ENCODE peak calls at places on chromosomes 4 and X, in nine cellular contexts. G is WTC11, C is A549, A is endothelial cell of umbilical vein, B is K562, T is GM12878, Q is SK-N-SH, J is HCT116, H is HepG2. F is an unnamed sample.

GRCh38 chr4:176377705-176378302 is 58.0 kb downstream of the SPCS3 start:
- DNase-seq in A (peak), H (no peak), Q (peak), B (no peak), J (peak), T (no peak), C (no peak), G (no peak), F (peak)

GRCh38 chr4:6767725-6768538 is 14.6 kb upstream of the KIAA0232 start:
- DNase-seq in G (no peak), C (no peak), J (no peak), B (no peak), Q (no peak), H (peak), A (no peak), T (no peak), F (peak)

GRCh38 chr4:184824776-184825393 is 883 bp downstream of the ACSL1 start:
- DNase-seq in A (peak), H (no peak), C (no peak), J (no peak), Q (no peak), G (no peak), T (no peak), B (no peak), F (peak)

GRCh38 chr4:56080384-56080783 is 131.6 kb downstream of the CEP135 start:
- DNase-seq in H (no peak), T (no peak), G (no peak), J (no peak), B (no peak), A (no peak), C (no peak), Q (no peak), F (no peak)

GRCh38 chrX:153245288-153245731 is 66.2 kb downstream of the MAGEA1 start:
- DNase-seq in T (no peak), J (no peak), B (peak), Q (no peak), H (no peak), G (peak), A (peak), C (no peak), F (no peak)

GRCh38 chr4:186946140-186946539 is 222.5 kb upstream of the FAT1 start:
- DNase-seq in C (no peak), G (peak), J (no peak), A (no peak), B (no peak), T (no peak), Q (no peak), H (no peak), F (no peak)

GRCh38 chrX:109536439-109537323 is at the start of gene NXT2:
- DNase-seq in T (peak), J (peak), G (peak), Q (peak), A (peak), C (peak), H (peak), B (peak), F (peak)

GRCh38 chr4:148849581-148849980 is 407.4 kb upstream of the NR3C2 start:
- DNase-seq in H (no peak), G (no peak), C (no peak), B (no peak), T (no peak), Q (no peak), J (no peak), A (no peak), F (no peak)

GRCh38 chr4:4575284-4576211 is 33.7 kb upstream of the STX18 start:
- DNase-seq in Q (peak), J (peak), B (peak), A (peak), T (peak), G (peak), H (no peak), C (peak), F (no peak)

GRCh38 chr4:183008492-183008891 is 90.6 kb upstream of the WWC2 start:
- DNase-seq in J (no peak), C (no peak), T (no peak), G (peak), Q (no peak), B (no peak), A (no peak), H (no peak), F (no peak)

DNA sequence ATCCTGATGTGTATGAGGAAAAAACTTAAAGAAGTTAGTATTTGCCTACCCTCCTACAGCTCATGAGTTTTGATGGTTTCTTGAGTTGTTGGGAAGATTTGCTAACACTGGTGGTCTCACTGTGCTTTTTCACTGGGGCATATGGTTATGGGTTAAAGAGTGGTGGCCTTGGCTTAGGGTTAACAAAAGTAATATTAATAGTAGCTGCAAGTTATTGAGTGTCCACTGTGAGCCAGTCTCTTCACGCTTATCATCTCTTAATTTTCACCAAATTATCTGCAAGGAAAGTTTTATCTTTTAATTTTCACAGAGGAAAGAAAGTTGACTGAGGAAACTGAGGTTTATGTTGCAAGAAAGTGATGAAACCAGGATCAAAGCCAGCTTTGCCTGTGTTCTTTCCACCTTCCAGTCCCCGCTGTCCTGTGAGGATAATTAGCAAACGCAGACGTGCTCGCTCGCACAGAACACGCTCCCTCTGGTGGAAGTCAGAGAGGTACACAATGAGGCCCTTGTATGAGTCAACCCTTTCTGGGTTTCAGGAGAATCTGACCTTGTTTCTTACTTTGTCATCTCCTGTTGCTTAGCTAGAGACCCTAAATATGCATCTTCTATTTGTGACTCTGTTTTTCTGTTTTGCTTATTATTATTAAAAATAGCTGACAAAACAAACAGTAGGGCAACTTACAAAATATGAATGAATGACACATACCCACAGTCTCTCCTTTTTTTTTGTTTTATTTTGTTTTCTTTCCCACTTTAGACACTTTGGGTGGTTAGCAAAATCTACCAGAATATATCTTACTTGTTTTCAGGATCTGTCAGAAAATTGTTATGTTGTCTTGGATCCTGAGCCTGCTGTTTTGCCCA is 94.3 kb downstream of the DDIT4L start:
- DNase-seq in G (peak), J (peak), Q (peak), H (peak), A (peak), C (peak), T (peak), B (peak), F (peak)
- TF ChIP-seq MAX in G (no peak), J (peak), Q (no peak), H (no peak), A (no peak), C (no peak), T (no peak), B (no peak), F (peak)

GRCh38 chr4:752196-752861 is 46.7 kb downstream of the PCGF3 start:
- DNase-seq in C (no peak), T (no peak), Q (no peak), B (no peak), J (no peak), G (no peak), A (no peak), H (no peak), F (no peak)
- TF ChIP-seq CTCF in C (no peak), T (no peak), Q (no peak), B (no peak), J (no peak), G (no peak), A (no peak), H (no peak), F (no peak)

DNA sequence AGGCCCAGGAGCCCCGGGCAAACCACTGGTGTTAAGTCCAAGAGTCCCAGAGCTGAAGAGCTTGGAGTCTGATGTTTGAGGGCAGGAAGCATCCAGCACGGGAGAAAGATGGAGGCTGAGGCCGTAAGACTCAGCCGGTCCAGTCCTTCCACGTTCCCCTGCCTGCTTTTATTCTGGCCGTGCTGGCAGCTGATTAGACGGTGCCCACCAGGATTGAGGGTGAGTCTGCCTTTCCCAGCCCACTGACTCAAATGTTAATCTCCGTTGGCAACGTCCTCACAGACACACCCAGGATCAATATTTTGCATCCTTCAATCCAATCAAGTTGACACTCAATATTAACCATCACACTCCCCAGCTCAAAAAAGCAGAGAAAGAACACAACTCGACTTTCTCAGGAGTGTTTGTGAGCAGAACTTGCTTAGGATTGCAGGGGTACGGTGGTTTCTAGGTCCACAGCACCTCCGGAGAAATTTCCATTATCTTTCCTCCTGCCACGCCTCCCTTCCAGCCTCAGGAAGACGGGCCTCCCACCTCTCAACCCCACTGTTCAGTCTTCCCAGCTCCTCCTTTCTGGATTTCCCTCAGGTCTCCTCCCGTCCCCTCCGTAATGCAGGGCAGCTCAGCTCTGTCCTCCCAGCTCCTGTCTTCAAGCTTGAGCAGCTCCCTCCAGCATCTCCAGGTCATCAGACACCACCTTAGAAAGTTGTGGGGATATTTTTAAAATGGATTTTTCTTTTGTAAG is 13.3 kb upstream of the TMEM271 start:
- DNase-seq in B (no peak), Q (no peak), J (no peak), T (no peak), H (no peak), A (no peak), C (no peak), G (no peak), F (no peak)
- TF ChIP-seq MAX in B (no peak), Q (no peak), J (no peak), T (no peak), H (no peak), A (no peak), C (no peak), G (no peak), F (no peak)

GRCh38 chr4:23455482-23455881 is 434.4 kb downstream of the PPARGC1A start:
- DNase-seq in Q (no peak), C (no peak), G (peak), H (peak), B (no peak), T (no peak), J (no peak), A (no peak), F (peak)
- TF ChIP-seq CTCF in Q (no peak), C (no peak), G (no peak), H (peak), B (no peak), T (no peak), J (no peak), A (no peak), F (peak)

GRCh38 chr4:72809208-72809607 is 240.2 kb upstream of the ADAMTS3 start:
- DNase-seq in H (no peak), J (no peak), G (no peak), C (no peak), Q (no peak), B (no peak), T (no peak), A (no peak), F (no peak)
- TF ChIP-seq MAX in H (no peak), J (no peak), G (no peak), C (no peak), Q (no peak), B (no peak), T (no peak), A (no peak), F (no peak)

GRCh38 chr4:112735474-112735951 is 98.6 kb downstream of the LARP7 start:
- DNase-seq in B (no peak), G (no peak), Q (no peak), A (no peak), J (no peak), T (peak), C (no peak), H (no peak), F (no peak)
- TF ChIP-seq CTCF in B (no peak), G (no peak), Q (no peak), A (no peak), J (no peak), T (no peak), C (no peak), H (no peak), F (no peak)

DNA sequence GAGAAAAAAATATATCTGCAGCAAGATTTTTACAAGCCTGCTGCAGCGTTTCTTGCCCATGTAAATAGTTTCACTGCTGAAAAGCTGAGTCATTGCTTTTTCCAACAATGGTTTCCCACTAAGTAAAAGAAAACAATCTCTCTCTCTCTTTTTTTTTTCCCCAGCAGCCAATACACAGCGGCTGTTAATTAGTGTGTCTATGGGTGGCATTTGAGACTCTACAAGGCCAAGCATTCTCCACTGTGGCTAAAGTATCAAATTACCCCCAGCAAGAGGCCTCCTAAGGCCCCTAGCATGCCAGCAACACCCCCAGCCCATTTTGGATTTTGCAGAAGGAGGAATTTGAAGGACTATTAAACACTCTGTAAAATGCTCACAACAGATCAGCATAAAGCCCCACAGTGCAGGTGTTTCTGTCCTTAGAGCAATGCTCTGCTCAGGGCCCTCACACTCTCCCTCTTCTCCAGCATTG is 837.4 kb downstream of the TRIML1 start:
- DNase-seq in T (no peak), C (no peak), B (no peak), Q (no peak), A (no peak), J (no peak), H (no peak), G (peak), F (peak)
- TF ChIP-seq MAX in T (no peak), C (no peak), B (no peak), Q (no peak), A (no peak), J (no peak), H (no peak), G (no peak), F (no peak)

GRCh38 chrX:83469551-83469950 is 38.5 kb upstream of the POU3F4 start:
- DNase-seq in B (peak), H (peak), A (no peak), G (peak), T (no peak), C (peak), J (no peak), Q (peak), F (peak)
- TF ChIP-seq CTCF in B (no peak), H (peak), A (no peak), G (no peak), T (peak), C (no peak), J (peak), Q (peak), F (peak)